ENCODE peak calls at places on chromosomes 11 and 22, in five cellular contexts. One of them, this sample, is unnamed. For H3K9me3, the result is how much of the 10 kb centered on the place peaks cover.

GRCh38 chr11:117282956-117283355 is 8.2 kb upstream of the BACE1-AS start:
- DNase-seq in CD4-positive, alpha-beta T cell: no peak
- DNase-seq in thoracic aorta: no peak
- DNase-seq in Panc1: no peak
- DNase-seq in IMR-90: no peak
- DNase-seq in this sample: no peak

GRCh38 chr11:1202154-1202775 is 20.6 kb upstream of the MUC5B start:
- DNase-seq in CD4-positive, alpha-beta T cell: no peak
- DNase-seq in thoracic aorta: no peak
- DNase-seq in Panc1: no peak
- DNase-seq in IMR-90: no peak
- DNase-seq in this sample: no peak

GRCh38 chr22:43743131-43743530 is 69.0 kb downstream of the EFCAB6 start:
- DNase-seq in CD4-positive, alpha-beta T cell: no peak
- DNase-seq in thoracic aorta: no peak
- DNase-seq in Panc1: no peak
- DNase-seq in IMR-90: no peak
- DNase-seq in this sample: no peak

GRCh38 chr22:50408311-50408710 is 65.2 kb downstream of the PPP6R2 start:
- DNase-seq in CD4-positive, alpha-beta T cell: no peak
- DNase-seq in thoracic aorta: no peak
- DNase-seq in Panc1: no peak
- DNase-seq in IMR-90: no peak
- DNase-seq in this sample: no peak

GRCh38 chr11:122872046-122872445 is 10.5 kb upstream of the JHY start:
- DNase-seq in CD4-positive, alpha-beta T cell: no peak
- DNase-seq in thoracic aorta: no peak
- DNase-seq in Panc1: no peak
- DNase-seq in IMR-90: no peak
- DNase-seq in this sample: no peak

GRCh38 chr11:18371279-18371678 is 23.1 kb upstream of the LDHA start:
- DNase-seq in CD4-positive, alpha-beta T cell: no peak
- DNase-seq in thoracic aorta: no peak
- DNase-seq in Panc1: no peak
- DNase-seq in IMR-90: no peak
- DNase-seq in this sample: peak

GRCh38 chr11:20035375-20035700 is 124.9 kb downstream of the DBX1 start:
- DNase-seq in CD4-positive, alpha-beta T cell: no peak
- DNase-seq in thoracic aorta: no peak
- DNase-seq in Panc1: no peak
- DNase-seq in IMR-90: no peak
- DNase-seq in this sample: no peak

GRCh38 chr22:45598596-45599217 is 72.9 kb upstream of the ATXN10 start:
- DNase-seq in CD4-positive, alpha-beta T cell: no peak
- DNase-seq in thoracic aorta: no peak
- DNase-seq in Panc1: no peak
- DNase-seq in IMR-90: no peak
- DNase-seq in this sample: no peak

GRCh38 chr11:78742430-78742829 is 167.8 kb upstream of the NARS2 start:
- DNase-seq in CD4-positive, alpha-beta T cell: no peak
- DNase-seq in thoracic aorta: peak
- DNase-seq in Panc1: no peak
- DNase-seq in IMR-90: peak
- DNase-seq in this sample: peak

GRCh38 chr11:112509300-112509699 is 248.6 kb upstream of the PLET1 start:
- DNase-seq in CD4-positive, alpha-beta T cell: no peak
- DNase-seq in thoracic aorta: no peak
- DNase-seq in Panc1: no peak
- DNase-seq in IMR-90: no peak
- DNase-seq in this sample: no peak

GRCh38 chr11:48109046-48109666 is 107.5 kb upstream of the OR4B1 start:
- DNase-seq in CD4-positive, alpha-beta T cell: no peak
- DNase-seq in thoracic aorta: no peak
- DNase-seq in Panc1: no peak
- DNase-seq in IMR-90: peak
- DNase-seq in this sample: peak

GRCh38 chr11:95108159-95108611 is 18.5 kb downstream of the ENDOD1 start:
- DNase-seq in CD4-positive, alpha-beta T cell: no peak
- DNase-seq in thoracic aorta: no peak
- DNase-seq in Panc1: no peak
- DNase-seq in IMR-90: peak
- DNase-seq in this sample: no peak

GRCh38 chr11:1570896-1571759 is 943 bp downstream of the DUSP8 start:
- DNase-seq in CD4-positive, alpha-beta T cell: peak
- DNase-seq in thoracic aorta: no peak
- DNase-seq in Panc1: no peak
- DNase-seq in IMR-90: no peak
- DNase-seq in this sample: no peak

GRCh38 chr11:120565436-120566155 is 54.0 kb downstream of the GRIK4 start:
- DNase-seq in CD4-positive, alpha-beta T cell: no peak
- DNase-seq in thoracic aorta: no peak
- DNase-seq in Panc1: no peak
- DNase-seq in IMR-90: no peak
- DNase-seq in this sample: no peak

GRCh38 chr11:57567210-57567511 is 311 bp downstream of the UBE2L6 start:
- DNase-seq in CD4-positive, alpha-beta T cell: no peak
- DNase-seq in thoracic aorta: no peak
- DNase-seq in Panc1: no peak
- DNase-seq in IMR-90: peak
- DNase-seq in this sample: peak

GRCh38 chr11:2076441-2076840 is 62.7 kb downstream of the IGF2 start:
- DNase-seq in CD4-positive, alpha-beta T cell: no peak
- DNase-seq in thoracic aorta: no peak
- DNase-seq in Panc1: no peak
- DNase-seq in IMR-90: no peak
- DNase-seq in this sample: no peak

GRCh38 chr11:124586247-124586860 is 16.6 kb downstream of the OR8A1 start:
- DNase-seq in CD4-positive, alpha-beta T cell: peak
- DNase-seq in thoracic aorta: no peak
- DNase-seq in Panc1: peak
- DNase-seq in IMR-90: peak
- DNase-seq in this sample: peak

GRCh38 chr11:66317322-66317765 is 500 bp upstream of the CD248 start:
- DNase-seq in CD4-positive, alpha-beta T cell: no peak
- DNase-seq in thoracic aorta: no peak
- DNase-seq in Panc1: no peak
- DNase-seq in IMR-90: peak
- DNase-seq in this sample: no peak

GRCh38 chr22:29541845-29542244 is 11.7 kb downstream of the THOC5 start:
- DNase-seq in CD4-positive, alpha-beta T cell: no peak
- DNase-seq in thoracic aorta: no peak
- DNase-seq in Panc1: no peak
- DNase-seq in IMR-90: no peak
- DNase-seq in this sample: no peak

GRCh38 chr22:42519544-42520237 is at the start of gene RRP7A:
- DNase-seq in CD4-positive, alpha-beta T cell: peak
- DNase-seq in thoracic aorta: peak
- DNase-seq in Panc1: no peak
- DNase-seq in IMR-90: peak
- DNase-seq in this sample: peak

GRCh38 chr11:77140231-77140959 is 12.3 kb downstream of the MYO7A start:
- DNase-seq in CD4-positive, alpha-beta T cell: no peak
- DNase-seq in thoracic aorta: no peak
- DNase-seq in Panc1: no peak
- DNase-seq in IMR-90: peak
- DNase-seq in this sample: no peak

GRCh38 chr11:132626446-132626845 is 905.9 kb downstream of the OPCML start:
- DNase-seq in CD4-positive, alpha-beta T cell: no peak
- DNase-seq in thoracic aorta: no peak
- DNase-seq in Panc1: no peak
- DNase-seq in IMR-90: no peak
- DNase-seq in this sample: no peak

GRCh38 chr11:11602011-11602410 is 19.8 kb downstream of the GALNT18 start:
- DNase-seq in CD4-positive, alpha-beta T cell: no peak
- DNase-seq in thoracic aorta: no peak
- DNase-seq in Panc1: no peak
- DNase-seq in IMR-90: no peak
- DNase-seq in this sample: no peak

GRCh38 chr11:77590194-77590591 is 440 bp downstream of the AQP11 start:
- DNase-seq in CD4-positive, alpha-beta T cell: no peak
- DNase-seq in thoracic aorta: no peak
- DNase-seq in Panc1: peak
- DNase-seq in IMR-90: peak
- DNase-seq in this sample: peak

GRCh38 chr11:34466802-34467488 is 28.2 kb downstream of the CAT start:
- DNase-seq in CD4-positive, alpha-beta T cell: no peak
- DNase-seq in thoracic aorta: no peak
- DNase-seq in Panc1: no peak
- DNase-seq in IMR-90: no peak
- DNase-seq in this sample: no peak

GRCh38 chr22:31625661-31626426 is 36.2 kb downstream of the PISD start:
- DNase-seq in CD4-positive, alpha-beta T cell: no peak
- DNase-seq in thoracic aorta: no peak
- DNase-seq in Panc1: no peak
- DNase-seq in IMR-90: peak
- DNase-seq in this sample: no peak

GRCh38 chr11:20112291-20113146 is 47.8 kb downstream of the DBX1 start:
- DNase-seq in CD4-positive, alpha-beta T cell: no peak
- DNase-seq in thoracic aorta: peak
- DNase-seq in Panc1: peak
- DNase-seq in IMR-90: peak
- DNase-seq in this sample: peak

GRCh38 chr11:80136991-80137390 is 696.2 kb upstream of the TENM4 start:
- DNase-seq in CD4-positive, alpha-beta T cell: no peak
- DNase-seq in thoracic aorta: no peak
- DNase-seq in Panc1: no peak
- DNase-seq in IMR-90: no peak
- DNase-seq in this sample: no peak

GRCh38 chr22:49212466-49212865 is 615.2 kb downstream of the BRD1 start:
- DNase-seq in CD4-positive, alpha-beta T cell: no peak
- DNase-seq in thoracic aorta: no peak
- DNase-seq in Panc1: no peak
- DNase-seq in IMR-90: no peak
- DNase-seq in this sample: no peak

GRCh38 chr22:49216579-49216978 is 611.1 kb downstream of the BRD1 start:
- DNase-seq in CD4-positive, alpha-beta T cell: no peak
- DNase-seq in thoracic aorta: no peak
- DNase-seq in Panc1: no peak
- DNase-seq in IMR-90: no peak
- DNase-seq in this sample: no peak

GRCh38 chr22:49215840-49216239 is 611.8 kb downstream of the BRD1 start:
- DNase-seq in CD4-positive, alpha-beta T cell: no peak
- DNase-seq in thoracic aorta: no peak
- DNase-seq in Panc1: no peak
- DNase-seq in IMR-90: no peak
- DNase-seq in this sample: no peak

GRCh38 chr22:49213731-49214352 is 613.8 kb downstream of the BRD1 start:
- DNase-seq in CD4-positive, alpha-beta T cell: no peak
- DNase-seq in thoracic aorta: no peak
- DNase-seq in Panc1: no peak
- DNase-seq in IMR-90: no peak
- DNase-seq in this sample: no peak

GRCh38 chr22:49214976-49215375 is 612.7 kb downstream of the BRD1 start:
- DNase-seq in CD4-positive, alpha-beta T cell: no peak
- DNase-seq in thoracic aorta: no peak
- DNase-seq in Panc1: no peak
- DNase-seq in IMR-90: no peak
- DNase-seq in this sample: no peak
- H3K9me3 ChIP-seq in CD4-positive, alpha-beta T cell: under half
- H3K9me3 ChIP-seq in thoracic aorta: under half
- H3K9me3 ChIP-seq in Panc1: under half
- H3K9me3 ChIP-seq in IMR-90: half or more
- H3K9me3 ChIP-seq in this sample: under half

DNA sequence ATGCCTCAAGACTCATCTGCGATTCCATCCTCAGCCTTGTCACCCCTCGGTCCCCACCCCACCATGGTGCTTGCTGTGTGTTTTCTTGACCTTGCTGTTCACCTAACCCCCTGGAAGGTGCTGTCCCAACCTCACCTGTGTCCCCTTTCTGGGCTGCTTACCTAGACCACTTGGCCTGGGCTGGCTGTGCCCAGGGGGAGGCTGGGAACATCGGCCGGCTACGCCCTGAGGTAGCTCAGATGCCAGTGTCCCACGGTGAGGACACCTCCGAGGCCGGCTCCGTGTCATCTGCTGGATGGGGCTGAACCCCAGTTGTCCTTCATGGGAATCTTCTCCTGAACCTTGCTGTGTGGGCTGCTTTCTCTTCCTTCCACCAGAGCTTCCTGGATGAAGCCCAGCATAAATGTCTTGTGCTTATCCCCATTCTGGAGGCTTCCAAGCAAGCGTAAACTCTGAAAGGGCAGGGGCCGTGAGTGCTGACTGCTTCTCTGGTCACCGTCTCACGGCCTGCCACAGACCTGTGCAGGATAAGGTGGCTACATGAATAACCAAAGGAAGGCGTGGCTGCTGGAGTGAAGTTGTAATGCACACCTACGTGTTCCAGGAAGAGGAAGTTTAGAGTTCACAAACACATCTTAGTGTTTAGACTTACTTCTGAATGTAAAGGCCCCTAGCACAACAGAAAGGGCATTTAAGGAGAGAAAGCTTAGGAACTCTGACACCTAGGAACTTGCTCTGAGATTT is 724.3 kb downstream of the TBC1D22A start:
- DNase-seq in CD4-positive, alpha-beta T cell: no peak
- DNase-seq in thoracic aorta: no peak
- DNase-seq in Panc1: no peak
- DNase-seq in IMR-90: no peak
- DNase-seq in this sample: peak
- H3K9me3 ChIP-seq in CD4-positive, alpha-beta T cell: under half
- H3K9me3 ChIP-seq in thoracic aorta: under half
- H3K9me3 ChIP-seq in Panc1: under half
- H3K9me3 ChIP-seq in IMR-90: under half
- H3K9me3 ChIP-seq in this sample: under half

GRCh38 chr11:70633610-70634009 is 235.3 kb downstream of the CTTN start:
- DNase-seq in CD4-positive, alpha-beta T cell: no peak
- DNase-seq in thoracic aorta: no peak
- DNase-seq in Panc1: no peak
- DNase-seq in IMR-90: no peak
- DNase-seq in this sample: no peak
- H3K9me3 ChIP-seq in CD4-positive, alpha-beta T cell: under half
- H3K9me3 ChIP-seq in thoracic aorta: under half
- H3K9me3 ChIP-seq in Panc1: under half
- H3K9me3 ChIP-seq in IMR-90: under half
- H3K9me3 ChIP-seq in this sample: under half

GRCh38 chr22:47274196-47274595 is 511.7 kb downstream of the TBC1D22A start:
- DNase-seq in CD4-positive, alpha-beta T cell: no peak
- DNase-seq in thoracic aorta: no peak
- DNase-seq in Panc1: no peak
- DNase-seq in IMR-90: no peak
- DNase-seq in this sample: no peak
- H3K9me3 ChIP-seq in CD4-positive, alpha-beta T cell: under half
- H3K9me3 ChIP-seq in thoracic aorta: under half
- H3K9me3 ChIP-seq in Panc1: under half
- H3K9me3 ChIP-seq in IMR-90: under half
- H3K9me3 ChIP-seq in this sample: under half

DNA sequence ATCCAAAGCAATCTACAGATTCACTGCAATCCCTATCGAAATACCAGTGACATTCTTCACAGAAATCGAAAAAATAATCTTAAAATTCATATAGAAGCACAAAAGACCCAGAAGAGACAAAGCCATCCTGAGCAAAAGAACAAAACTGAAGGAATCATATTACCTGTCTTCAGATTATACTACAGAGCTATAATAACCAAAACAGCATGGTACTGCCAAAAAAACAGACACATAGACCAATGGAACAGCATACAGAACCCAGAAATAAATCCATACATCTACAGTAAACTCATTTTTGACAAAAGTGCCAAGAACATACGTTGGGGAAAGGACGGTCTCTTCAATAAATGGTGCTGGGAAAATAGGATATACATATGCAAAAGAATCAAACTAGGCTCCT is 18.9 kb downstream of the RRP8 start:
- DNase-seq in CD4-positive, alpha-beta T cell: no peak
- DNase-seq in thoracic aorta: no peak
- DNase-seq in Panc1: no peak
- DNase-seq in IMR-90: no peak
- DNase-seq in this sample: no peak
- H3K9me3 ChIP-seq in CD4-positive, alpha-beta T cell: under half
- H3K9me3 ChIP-seq in thoracic aorta: under half
- H3K9me3 ChIP-seq in Panc1: under half
- H3K9me3 ChIP-seq in IMR-90: under half
- H3K9me3 ChIP-seq in this sample: under half